ENCODE peak calls at places on chromosome 1, in eight cellular contexts. O is transverse colon, M is GM10248, N is NB4, J is epithelial cell of esophagus, V is cardiac fibroblast, R is PC-9, Q is GM13977. U is an unnamed sample.

GRCh38 chr1:90550616-90551406 is 166.3 kb downstream of the BARHL2 start:
- DNase-seq in O (no peak), M (no peak), N (no peak), J (peak), V (no peak), R (no peak), Q (no peak), U (no peak)

GRCh38 chr1:198156111-198156744 is 570 bp upstream of the NEK7 start:
- DNase-seq in O (peak), M (peak), N (peak), J (peak), V (peak), R (peak), Q (peak), U (no peak)

GRCh38 chr1:3384407-3384806 is 70.1 kb upstream of the ARHGEF16 start:
- DNase-seq in O (no peak), M (no peak), N (no peak), J (no peak), V (no peak), R (no peak), Q (no peak), U (no peak)

GRCh38 chr1:228838717-228839500 is 103.6 kb downstream of the RHOU start:
- DNase-seq in O (no peak), M (no peak), N (peak), J (no peak), V (peak), R (no peak), Q (no peak), U (no peak)

GRCh38 chr1:74780600-74780999 is 47.6 kb downstream of the TYW3 start:
- DNase-seq in O (no peak), M (no peak), N (no peak), J (no peak), V (no peak), R (no peak), Q (no peak), U (no peak)

GRCh38 chr1:115672224-115673009 is 30.6 kb downstream of the VANGL1 start:
- DNase-seq in O (no peak), M (no peak), N (no peak), J (no peak), V (no peak), R (no peak), Q (no peak), U (no peak)

GRCh38 chr1:6330410-6330827 is 63.1 kb downstream of the ACOT7 start:
- DNase-seq in O (no peak), M (no peak), N (no peak), J (no peak), V (peak), R (no peak), Q (no peak), U (no peak)

GRCh38 chr1:64417828-64418227 is 52.1 kb upstream of the CACHD1 start:
- DNase-seq in O (no peak), M (no peak), N (no peak), J (no peak), V (no peak), R (no peak), Q (no peak), U (no peak)

GRCh38 chr1:89201489-89201794 is 2.7 kb upstream of the GBP4 start:
- DNase-seq in O (no peak), M (no peak), N (no peak), J (no peak), V (no peak), R (no peak), Q (no peak), U (no peak)

DNA sequence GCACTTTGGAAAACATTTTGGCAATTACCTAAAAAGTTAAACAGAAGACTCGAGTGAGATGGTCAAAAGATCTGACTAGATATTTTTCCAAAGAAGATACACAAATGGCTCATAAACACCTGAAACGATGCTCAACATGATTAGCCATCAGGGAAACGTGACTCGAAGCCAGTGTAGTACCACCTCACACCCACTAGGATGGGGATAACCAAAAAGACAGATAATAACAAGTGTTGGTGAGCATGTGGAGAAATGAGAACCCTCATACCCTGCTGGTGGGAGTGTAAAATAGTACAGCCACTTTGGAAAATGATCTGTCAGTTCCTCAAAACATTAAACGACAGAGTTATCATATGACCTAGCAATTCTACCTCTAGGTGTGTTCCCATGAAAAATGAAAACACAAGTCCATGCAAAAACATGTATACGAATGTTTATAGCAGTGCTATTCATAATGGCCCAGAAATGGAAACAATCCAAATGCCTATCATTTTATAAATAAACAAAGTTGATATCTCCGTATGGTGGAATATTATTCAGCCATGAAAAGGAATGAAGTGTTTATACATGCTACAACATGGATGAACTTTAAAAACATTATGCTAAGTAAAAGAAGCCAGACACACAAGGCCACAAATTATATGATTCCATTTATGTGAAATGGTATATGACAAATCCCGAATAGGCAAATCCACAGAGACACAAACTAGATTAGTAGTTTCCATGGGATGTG is 625.2 kb downstream of the KIF26B start:
- DNase-seq in O (no peak), M (no peak), N (no peak), J (no peak), V (no peak), R (no peak), Q (no peak), U (no peak)
- TF ChIP-seq CTCF in O (no peak), M (no peak), N (no peak), J (no peak), V (peak), R (no peak), Q (no peak), U (no peak)

GRCh38 chr1:204623894-204624361 is 61.6 kb downstream of the LRRN2 start:
- DNase-seq in O (no peak), M (no peak), N (peak), J (no peak), V (no peak), R (no peak), Q (no peak), U (no peak)
- TF ChIP-seq CTCF in O (no peak), M (no peak), N (peak), J (no peak), V (peak), R (no peak), Q (no peak), U (peak)

GRCh38 chr1:240074422-240074821 is 17.3 kb upstream of the FMN2 start:
- DNase-seq in O (no peak), M (no peak), N (no peak), J (no peak), V (no peak), R (no peak), Q (no peak), U (no peak)
- TF ChIP-seq CTCF in O (no peak), M (no peak), N (no peak), J (no peak), V (no peak), R (no peak), Q (no peak), U (no peak)

GRCh38 chr1:14138627-14139026 is 438.6 kb downstream of the PRDM2 start:
- DNase-seq in O (no peak), M (no peak), N (no peak), J (no peak), V (no peak), R (no peak), Q (no peak), U (no peak)
- TF ChIP-seq CTCF in O (no peak), M (no peak), N (no peak), J (peak), V (no peak), R (no peak), Q (no peak), U (no peak)

U was measured in D721Med.